ENCODE peak calls at places on chromosome 10, in ten cellular contexts. Z is A549; D is CD4-positive, alpha-beta T cell; O is upper lobe of right lung; W is MM.1S; G is natural killer cell; L is HFF-Myc; T is cardiac muscle cell; C is fibroblast of the aortic adventitia; S is brain microvascular endothelial cell. N is an unnamed sample.

GRCh38 chr10:129224065-129224464 is 243.0 kb upstream of the MGMT start:
- DNase-seq in Z (no peak), D (no peak), O (no peak), W (no peak), G (no peak), L (no peak), T (no peak), C (no peak), S (no peak), N (no peak)

GRCh38 chr10:69854685-69855345 is 53.1 kb downstream of the COL13A1 start:
- DNase-seq in Z (no peak), D (no peak), O (no peak), W (no peak), G (no peak), L (no peak), T (no peak), C (no peak), S (no peak), N (no peak)

GRCh38 chr10:78916227-78916626 is 152.5 kb upstream of the ZMIZ1 start:
- DNase-seq in Z (no peak), D (no peak), O (peak), W (no peak), G (no peak), L (no peak), T (no peak), C (no peak), S (no peak), N (no peak)

GRCh38 chr10:70368774-70369482 is 13.5 kb downstream of the LRRC20 start:
- DNase-seq in Z (no peak), D (no peak), O (peak), W (no peak), G (no peak), L (no peak), T (no peak), C (no peak), S (no peak), N (no peak)

GRCh38 chr10:88553116-88553752 is 29.9 kb downstream of the RNLS start:
- DNase-seq in Z (peak), D (peak), O (no peak), W (peak), G (no peak), L (peak), T (peak), C (peak), S (peak), N (peak)

GRCh38 chr10:104323721-104324686 is 14.3 kb downstream of the ITPRIP start:
- DNase-seq in Z (no peak), D (no peak), O (peak), W (no peak), G (no peak), L (no peak), T (no peak), C (no peak), S (no peak), N (no peak)

GRCh38 chr10:30057421-30057841 is 2.0 kb downstream of the JCAD start:
- DNase-seq in Z (peak), D (no peak), O (no peak), W (no peak), G (no peak), L (no peak), T (no peak), C (no peak), S (no peak), N (no peak)

GRCh38 chr10:35027567-35027966 is 62.6 kb downstream of the CUL2 start:
- DNase-seq in Z (no peak), D (no peak), O (no peak), W (peak), G (no peak), L (no peak), T (peak), C (peak), S (no peak), N (no peak)

GRCh38 chr10:79608505-79609375 is 2.0 kb upstream of the SFTPA1 start:
- DNase-seq in Z (peak), D (no peak), O (peak), W (peak), G (no peak), L (no peak), T (peak), C (peak), S (no peak), N (peak)

GRCh38 chr10:73771722-73772279 is 10.0 kb upstream of the CHCHD1 start:
- DNase-seq in Z (peak), D (peak), O (peak), W (peak), G (no peak), L (no peak), T (peak), C (peak), S (peak), N (peak)

GRCh38 chr10:2817923-2818322 is 249.4 kb upstream of the PFKP start:
- DNase-seq in Z (no peak), D (no peak), O (no peak), W (no peak), G (no peak), L (no peak), T (no peak), C (no peak), S (no peak), N (no peak)

GRCh38 chr10:79001082-79001885 is 67.5 kb upstream of the ZMIZ1 start:
- DNase-seq in Z (no peak), D (no peak), O (no peak), W (no peak), G (no peak), L (no peak), T (peak), C (peak), S (no peak), N (no peak)

GRCh38 chr10:85600026-85600743 is 766.4 kb downstream of the GRID1 start:
- DNase-seq in Z (no peak), D (no peak), O (no peak), W (no peak), G (no peak), L (no peak), T (no peak), C (no peak), S (no peak), N (no peak)

GRCh38 chr10:71475243-71475871 is 78.6 kb downstream of the CDH23 start:
- DNase-seq in Z (no peak), D (no peak), O (no peak), W (no peak), G (no peak), L (no peak), T (no peak), C (no peak), S (no peak), N (no peak)

GRCh38 chr10:110379831-110380230 is 75.1 kb upstream of the SMNDC1 start:
- DNase-seq in Z (no peak), D (no peak), O (no peak), W (no peak), G (no peak), L (no peak), T (no peak), C (no peak), S (no peak), N (no peak)

GRCh38 chr10:128573236-128573800 is 447.1 kb upstream of the MKI67 start:
- DNase-seq in Z (no peak), D (no peak), O (no peak), W (no peak), G (no peak), L (no peak), T (no peak), C (no peak), S (no peak), N (no peak)

GRCh38 chr10:88652621-88653020 is 11.6 kb upstream of the LIPF start:
- DNase-seq in Z (no peak), D (no peak), O (no peak), W (no peak), G (no peak), L (no peak), T (no peak), C (peak), S (no peak), N (no peak)

GRCh38 chr10:103765981-103766380 is 89.4 kb downstream of the SH3PXD2A start:
- DNase-seq in Z (no peak), D (peak), O (peak), W (peak), G (peak), L (no peak), T (no peak), C (no peak), S (no peak), N (no peak)

GRCh38 chr10:92087750-92088395 is 164.3 kb downstream of the BTAF1 start:
- DNase-seq in Z (peak), D (peak), O (no peak), W (peak), G (peak), L (peak), T (peak), C (peak), S (peak), N (peak)

GRCh38 chr10:103967433-103968142 is 648 bp downstream of the SLK start:
- DNase-seq in Z (peak), D (no peak), O (no peak), W (peak), G (no peak), L (no peak), T (peak), C (peak), S (no peak), N (peak)

DNA sequence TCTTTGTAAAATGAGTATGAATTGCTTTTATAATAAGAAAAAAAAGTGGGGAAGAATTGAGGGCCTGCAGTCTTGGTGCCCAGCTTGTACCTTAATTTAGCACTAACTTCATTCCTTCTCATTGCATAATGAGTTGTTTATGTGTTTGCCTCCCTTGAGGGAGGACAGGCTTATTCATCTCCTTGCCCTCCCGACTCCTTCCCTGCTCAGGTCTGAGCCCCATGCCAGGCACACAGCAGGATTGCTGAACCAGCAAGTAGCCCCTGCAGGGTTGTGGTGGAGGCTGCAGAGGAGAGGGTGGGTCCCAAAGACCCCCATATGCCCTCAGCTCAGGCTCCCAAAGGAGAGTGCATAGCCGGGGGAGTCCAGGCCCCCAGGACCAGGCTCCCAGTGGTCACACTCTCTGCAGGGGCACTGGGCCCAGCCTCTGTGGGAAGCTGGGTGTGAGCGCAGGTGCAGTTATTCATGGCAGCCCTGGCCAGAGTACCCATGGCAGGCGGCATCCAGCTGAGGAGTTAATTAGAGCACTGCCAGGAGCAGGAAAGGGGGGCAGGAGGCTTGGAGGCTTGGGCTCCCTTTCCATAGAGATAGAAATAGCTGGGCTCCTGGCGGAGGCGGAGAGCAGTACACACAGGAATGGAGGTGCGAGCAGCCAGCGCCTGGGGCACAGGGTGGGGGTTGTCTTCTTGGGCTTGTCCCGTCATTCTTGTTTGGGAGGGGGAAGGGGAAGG is 28.2 kb upstream of the GOLGA7B start:
- DNase-seq in Z (no peak), D (no peak), O (no peak), W (no peak), G (no peak), L (no peak), T (no peak), C (no peak), S (no peak), N (no peak)
- TF ChIP-seq CTCF in Z (no peak), D (no peak), O (no peak), W (no peak), G (no peak), L (no peak), T (no peak), C (no peak), S (no peak), N (no peak)

GRCh38 chr10:99484626-99485581 is 47.8 kb upstream of the NKX2-3 start:
- DNase-seq in Z (peak), D (no peak), O (no peak), W (no peak), G (no peak), L (no peak), T (no peak), C (no peak), S (no peak), N (no peak)
- TF ChIP-seq CTCF in Z (peak), D (no peak), O (no peak), W (no peak), G (no peak), L (peak), T (no peak), C (no peak), S (peak), N (no peak)

GRCh38 chr10:31709028-31709427 is 219.6 kb downstream of the ARHGAP12 start:
- DNase-seq in Z (no peak), D (no peak), O (no peak), W (peak), G (no peak), L (no peak), T (no peak), C (peak), S (no peak), N (no peak)
- TF ChIP-seq CTCF in Z (no peak), D (no peak), O (peak), W (peak), G (no peak), L (no peak), T (no peak), C (peak), S (peak), N (no peak)

GRCh38 chr10:47268696-47269095 is 31.3 kb upstream of the GDF10 start:
- DNase-seq in Z (no peak), D (no peak), O (no peak), W (no peak), G (no peak), L (no peak), T (no peak), C (no peak), S (no peak), N (no peak)

GRCh38 chr10:47264797-47265281 is 35.2 kb upstream of the GDF10 start:
- DNase-seq in Z (no peak), D (peak), O (peak), W (no peak), G (no peak), L (no peak), T (no peak), C (no peak), S (no peak), N (no peak)

GRCh38 chr10:47266602-47267001 is 33.4 kb upstream of the GDF10 start:
- DNase-seq in Z (no peak), D (no peak), O (no peak), W (no peak), G (no peak), L (no peak), T (no peak), C (no peak), S (no peak), N (no peak)

GRCh38 chr10:47269294-47269693 is 30.7 kb upstream of the GDF10 start:
- DNase-seq in Z (no peak), D (no peak), O (no peak), W (no peak), G (no peak), L (no peak), T (peak), C (peak), S (no peak), N (no peak)
- TF ChIP-seq CTCF in Z (no peak), D (peak), O (peak), W (no peak), G (no peak), L (peak), T (peak), C (peak), S (peak), N (no peak)

DNA sequence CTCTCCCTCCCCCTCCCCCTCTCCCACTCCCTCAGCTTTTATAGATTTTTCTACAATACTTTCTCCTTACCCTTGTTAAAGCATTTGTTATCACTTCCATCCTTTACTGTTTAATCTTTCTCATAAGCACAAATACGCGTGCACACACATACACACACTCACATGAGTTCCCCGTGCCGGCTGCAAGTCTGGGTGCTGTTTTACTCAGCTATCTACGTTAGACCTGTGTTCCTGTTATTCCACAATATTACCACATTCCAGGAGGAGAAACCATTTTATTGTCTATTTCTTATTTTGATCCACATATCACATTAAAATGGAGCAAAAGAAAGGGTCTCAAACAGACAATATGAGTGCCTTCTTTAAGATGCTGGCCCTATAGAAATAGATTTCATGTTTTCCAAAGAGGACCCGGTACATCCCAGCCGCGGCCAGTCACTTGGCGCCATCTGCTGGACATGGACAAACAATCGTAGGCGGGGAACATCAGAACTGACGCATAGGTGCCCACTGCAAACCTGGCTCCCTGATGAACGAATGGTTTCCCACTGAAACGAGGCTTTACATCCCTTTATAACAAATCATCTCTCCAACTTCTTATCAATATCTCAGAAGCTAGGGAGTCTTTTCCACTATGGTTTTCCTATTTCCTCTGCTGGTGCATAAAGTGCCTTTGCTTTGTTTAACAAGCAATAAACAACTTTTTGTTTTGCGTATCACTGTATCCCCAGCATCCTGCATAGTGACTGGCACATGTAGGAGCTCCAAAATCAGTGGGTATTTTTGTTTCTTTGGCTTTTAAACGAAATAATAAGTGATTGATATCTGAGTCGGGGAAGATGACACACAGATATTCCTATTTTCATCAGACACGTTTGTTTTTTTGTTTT is 25.2 kb upstream of the OPTN start:
- DNase-seq in Z (peak), D (no peak), O (peak), W (peak), G (peak), L (peak), T (peak), C (peak), S (peak), N (peak)
- TF ChIP-seq CTCF in Z (peak), D (peak), O (peak), W (peak), G (peak), L (peak), T (peak), C (peak), S (peak), N (peak)

GRCh38 chr10:74824184-74825032 is 2.0 kb upstream of the KAT6B start:
- DNase-seq in Z (no peak), D (peak), O (no peak), W (no peak), G (no peak), L (no peak), T (peak), C (no peak), S (no peak), N (no peak)
- TF ChIP-seq CTCF in Z (no peak), D (no peak), O (no peak), W (no peak), G (no peak), L (no peak), T (no peak), C (no peak), S (no peak), N (no peak)

GRCh38 chr10:11472158-11472753 is 139.2 kb downstream of the USP6NL start:
- DNase-seq in Z (peak), D (peak), O (no peak), W (peak), G (peak), L (peak), T (peak), C (peak), S (peak), N (peak)
- TF ChIP-seq CTCF in Z (peak), D (peak), O (peak), W (peak), G (peak), L (peak), T (peak), C (peak), S (peak), N (peak)

GRCh38 chr10:117860823-117861222 is 185.9 kb downstream of the RAB11FIP2 start:
- DNase-seq in Z (peak), D (no peak), O (no peak), W (peak), G (no peak), L (peak), T (peak), C (peak), S (peak), N (peak)
- TF ChIP-seq CTCF in Z (peak), D (no peak), O (no peak), W (peak), G (no peak), L (peak), T (peak), C (peak), S (no peak), N (peak)

GRCh38 chr10:95467162-95467599 is 94.0 kb downstream of the SORBS1 start:
- DNase-seq in Z (no peak), D (no peak), O (peak), W (no peak), G (no peak), L (no peak), T (peak), C (no peak), S (no peak), N (no peak)
- TF ChIP-seq CTCF in Z (no peak), D (no peak), O (peak), W (no peak), G (no peak), L (no peak), T (peak), C (no peak), S (peak), N (no peak)